ENCODE peak calls at places on chromosomes 2 and 18, in six cellular contexts. S, J, E, H, V and K are unnamed samples.

GRCh38 chr2:202069189-202070050 is 3.6 kb upstream of the KIAA2012 start:
- DNase-seq in J (no peak), S (no peak), E (no peak), V (no peak), H (no peak), K (no peak)

GRCh38 chr2:228875152-228875875 is 395.8 kb downstream of the PID1 start:
- DNase-seq in E (no peak), S (peak; percentile 5), J (no peak), H (peak; percentile 27), V (no peak), K (no peak)

GRCh38 chr2:229489016-229489415 is 217.9 kb upstream of the PID1 start:
- DNase-seq in H (peak; percentile 98), E (peak; percentile 50), V (no peak), S (peak; percentile 11), J (no peak), K (no peak)

GRCh38 chr2:143051480-143051879 is 77.7 kb upstream of the ARHGAP15 start:
- DNase-seq in V (no peak), J (no peak), H (no peak), S (no peak), E (peak; percentile 29), K (no peak)

GRCh38 chr2:27209621-27210401 is 2.0 kb upstream of the ATRAID start:
- DNase-seq in E (peak; percentile 13), H (no peak), V (no peak), S (no peak), J (no peak), K (no peak)

GRCh38 chr2:64325852-64326577 is 127.9 kb upstream of the LGALSL start:
- DNase-seq in E (no peak), J (no peak), V (no peak), H (no peak), S (no peak), K (no peak)

GRCh38 chr2:132412021-132412420 is 4.6 kb upstream of the GPR39 start:
- DNase-seq in J (peak; percentile 24), S (no peak), H (no peak), V (no peak), E (no peak), K (no peak)

GRCh38 chr2:121075006-121075545 is 209.9 kb downstream of the TFCP2L1 start:
- DNase-seq in H (peak; percentile 98), S (peak; percentile 65), E (peak; percentile 90), V (peak; percentile 42), J (peak; percentile 98), K (no peak)

GRCh38 chr2:25305809-25306208 is 35.9 kb downstream of the DNMT3A start:
- DNase-seq in V (no peak), H (no peak), J (no peak), S (no peak), E (peak; percentile 53), K (no peak)

GRCh38 chr2:61328707-61329251 is 142.1 kb downstream of the USP34 start:
- DNase-seq in S (no peak), V (no peak), H (peak; percentile 21), E (peak; percentile 20), J (no peak), K (no peak)

GRCh38 chr2:226483745-226484619 is 315.6 kb downstream of the IRS1 start:
- DNase-seq in H (peak; percentile 79), J (peak; percentile 71), V (no peak), E (no peak), S (no peak), K (no peak)

GRCh38 chr2:120539937-120540718 is 194.2 kb downstream of the INHBB start:
- DNase-seq in E (peak; percentile 91), V (peak; percentile 89), H (peak; percentile 88), J (peak; percentile 75), S (peak; percentile 90), K (peak; percentile 91)

GRCh38 chr2:218074031-218074430 is 5.0 kb downstream of the RUFY4 start:
- DNase-seq in H (peak; percentile 5), V (no peak), J (peak; percentile 89), S (no peak), E (peak; percentile 10), K (peak; percentile 82)

GRCh38 chr2:150486539-150487484 is 655 bp downstream of the RND3 start:
- DNase-seq in S (no peak), V (peak; percentile 57), J (peak; percentile 77), E (no peak), H (peak; percentile 62), K (no peak)
- TF ChIP-seq CTCF in S (no peak), V (no peak), J (no peak), E (no peak), H (no peak), K (no peak)

GRCh38 chr2:8627692-8628085 is 54.2 kb upstream of the ID2 start:
- DNase-seq in V (no peak), H (no peak), J (no peak), S (no peak), E (no peak), K (no peak)
- TF ChIP-seq CTCF in V (no peak), H (no peak), J (peak; percentile 26), S (no peak), E (no peak), K (no peak)

GRCh38 chr18:62925031-62925688 is 209.8 kb downstream of the PHLPP1 start:
- DNase-seq in V (no peak), J (no peak), E (peak; percentile 51), H (peak; percentile 55), S (no peak), K (no peak)

GRCh38 chr18:62933261-62933887 is 218.0 kb downstream of the PHLPP1 start:
- DNase-seq in V (no peak), J (no peak), E (no peak), H (no peak), S (no peak), K (no peak)

DNA sequence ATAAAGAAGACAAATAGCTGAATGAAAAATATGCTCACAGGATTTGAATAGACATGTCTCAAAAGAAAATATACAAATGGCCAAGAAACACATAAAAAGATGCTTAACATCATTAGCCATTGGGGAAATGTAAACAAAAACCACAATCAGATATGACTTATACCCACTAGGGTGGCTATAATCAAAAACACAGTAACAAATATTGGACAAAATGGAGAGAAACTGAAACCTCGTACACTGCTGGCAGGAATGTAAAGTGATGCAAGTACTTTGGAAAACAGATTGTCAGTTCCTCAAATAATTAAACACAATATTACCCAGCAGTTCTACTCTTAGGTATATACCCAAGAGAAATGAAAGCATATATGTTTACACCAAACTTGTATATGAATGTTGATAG is 213.0 kb downstream of the PHLPP1 start:
- DNase-seq in S (no peak), J (no peak), E (no peak), V (no peak), H (peak; percentile 7), K (no peak)
- TF ChIP-seq CTCF in S (peak; percentile 17), J (no peak), E (no peak), V (no peak), H (no peak), K (no peak)

DNA sequence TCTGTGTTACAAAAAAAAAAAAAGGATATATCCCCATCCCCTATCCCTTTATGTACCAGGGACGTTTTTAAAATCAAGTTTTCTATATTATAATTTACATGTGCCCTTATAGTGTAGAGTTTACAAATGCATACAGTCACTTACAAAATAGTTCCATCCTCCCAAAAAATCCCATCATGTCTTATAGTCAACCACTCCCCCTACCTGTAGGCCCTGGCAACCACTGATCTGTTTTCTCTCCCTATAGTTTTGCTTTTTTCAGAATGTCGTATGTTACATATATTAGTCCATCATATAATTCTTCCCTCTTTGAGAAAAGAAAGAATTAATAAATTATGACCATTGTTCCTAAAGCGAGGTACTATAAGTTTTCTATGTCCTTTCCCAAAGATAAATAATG is 17.8 kb downstream of the CFAP210 start:
- DNase-seq in J (no peak), V (no peak), S (no peak), H (no peak), E (no peak), K (no peak)
- TF ChIP-seq CTCF in J (peak; percentile 75), V (no peak), S (no peak), H (no peak), E (peak; percentile 31), K (peak; percentile 25)

DNA sequence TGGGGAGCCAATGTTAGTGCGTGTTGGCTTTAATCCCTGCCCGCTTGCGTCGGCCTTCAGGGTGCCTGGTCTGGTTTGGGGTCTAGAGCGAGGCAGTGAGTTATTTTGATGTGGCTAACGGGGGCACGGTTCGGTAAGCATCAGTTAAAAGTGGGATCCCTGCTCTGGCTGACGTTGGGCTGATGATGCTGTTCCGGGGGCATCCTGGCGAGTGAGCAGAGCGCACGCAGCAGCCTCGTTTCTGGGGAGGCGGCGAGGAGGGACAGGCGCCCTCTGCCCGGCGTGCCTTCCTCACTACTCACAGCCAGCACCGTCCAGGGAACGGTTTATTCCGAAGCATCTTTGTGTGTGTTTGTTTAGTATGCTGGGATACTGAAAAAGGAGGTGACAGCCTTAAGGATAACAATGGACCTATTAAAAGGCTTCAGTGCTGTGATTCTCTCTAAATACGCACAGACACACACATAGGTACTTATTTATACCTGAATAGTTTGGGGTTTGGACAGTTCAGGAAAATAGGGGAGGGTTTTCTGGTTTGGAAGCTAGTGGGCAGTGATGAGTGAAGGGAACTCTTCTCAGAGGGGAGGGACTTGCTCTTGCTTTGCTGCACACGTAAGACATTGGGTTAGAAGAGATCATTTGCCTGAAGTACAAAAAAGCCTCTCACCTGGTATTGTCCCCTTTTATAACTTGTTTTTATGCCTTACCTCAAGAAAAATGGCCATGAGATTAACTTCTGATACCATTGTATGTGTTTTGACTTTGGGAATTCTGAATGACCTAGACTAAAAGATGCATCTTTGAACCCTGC is 2.1 kb downstream of the CRIM1 start:
- DNase-seq in E (peak; percentile 82), S (no peak), V (peak; percentile 61), J (peak; percentile 80), H (peak; percentile 85), K (no peak)
- TF ChIP-seq CTCF in E (peak; percentile 45), S (peak; percentile 62), V (peak; percentile 53), J (peak; percentile 70), H (peak; percentile 65), K (peak; percentile 71)

DNA sequence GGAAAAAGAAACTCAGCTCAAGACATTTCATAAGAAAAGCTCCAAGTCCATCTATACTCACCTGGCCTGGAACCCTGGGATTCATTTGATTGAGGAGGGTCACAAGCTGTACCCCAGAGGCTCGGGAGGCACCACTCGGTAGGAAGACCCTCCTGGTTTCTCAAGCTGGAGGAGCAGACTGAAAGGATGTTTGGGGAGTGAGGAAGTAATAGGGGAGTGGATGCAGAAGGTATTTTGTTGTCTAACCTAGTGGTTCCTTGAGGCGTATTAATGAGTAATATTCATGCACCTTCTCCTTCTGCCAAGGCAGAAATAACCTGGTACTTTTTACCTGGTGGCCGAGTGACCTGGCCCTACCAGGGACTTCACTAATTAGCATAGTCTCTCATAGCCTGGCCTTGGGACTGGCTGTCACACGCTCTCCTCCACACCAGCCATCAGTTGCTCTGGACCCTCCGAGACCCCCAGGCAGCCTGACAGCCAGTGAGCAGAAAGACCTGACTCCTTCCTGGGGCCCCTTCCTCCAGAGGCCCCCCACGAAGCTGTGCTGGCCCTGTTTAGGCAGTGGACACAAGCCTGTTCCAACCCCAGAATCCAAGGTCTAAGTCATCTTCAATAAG is 161.4 kb downstream of the BCL2 start:
- DNase-seq in S (no peak), E (no peak), H (no peak), V (no peak), J (no peak), K (no peak)
- TF ChIP-seq CTCF in S (no peak), E (no peak), H (no peak), V (no peak), J (no peak), K (no peak)

GRCh38 chr2:10487144-10488104 is 39.3 kb upstream of the ODC1 start:
- DNase-seq in V (no peak), H (no peak), S (no peak), E (peak; percentile 87), J (no peak), K (peak; percentile 76)
- TF ChIP-seq CTCF in V (no peak), H (no peak), S (no peak), E (no peak), J (no peak), K (no peak)

GRCh38 chr18:54357660-54358494 is at the start of the genes C18orf54 and STARD6:
- DNase-seq in H (peak; percentile 84), S (peak; percentile 75), J (peak; percentile 97), V (peak; percentile 81), E (peak; percentile 93), K (peak; percentile 96)
- TF ChIP-seq CTCF in H (peak; percentile 13), S (peak; percentile 49), J (peak; percentile 82), V (no peak), E (no peak), K (peak; percentile 36)